ENCODE peak calls at places on chromosomes 1 and 21, in eight cellular contexts. F is fibroblast of pulmonary artery, E is amygdala, J is AG04450, X is HT-29, Y is HFFc6, N is LoVo, U is NCI-H510A. V is an unnamed sample.

GRCh38 chr21:44965251-44966022 is 25.6 kb downstream of the SLX9 start:
- DNase-seq in F (peak; percentile 47), E (no peak), J (peak; percentile 59), X (no peak), Y (no peak), N (no peak), U (no peak), V (no peak)

GRCh38 chr1:232524056-232524455 is 105.9 kb downstream of the SIPA1L2 start:
- DNase-seq in F (peak; percentile 54), E (no peak), J (no peak), X (no peak), Y (no peak), N (no peak), U (no peak), V (no peak)

GRCh38 chr1:27606708-27607238 is 2.8 kb upstream of the AHDC1 start:
- DNase-seq in F (no peak), E (no peak), J (no peak), X (no peak), Y (peak; percentile 43), N (no peak), U (no peak), V (no peak)

GRCh38 chr1:246537887-246538286 is 28.2 kb downstream of the TFB2M start:
- DNase-seq in F (no peak), E (no peak), J (no peak), X (peak; percentile 55), Y (no peak), N (no peak), U (peak; percentile 23), V (no peak)

GRCh38 chr1:36871146-36871971 is 163.0 kb downstream of the GRIK3 start:
- DNase-seq in F (no peak), E (peak; percentile 53), J (no peak), X (no peak), Y (no peak), N (no peak), U (peak; percentile 95), V (no peak)

GRCh38 chr1:101365186-101365585 is 128.4 kb downstream of the S1PR1 start:
- DNase-seq in F (no peak), E (no peak), J (peak; percentile 11), X (no peak), Y (no peak), N (no peak), U (no peak), V (no peak)

GRCh38 chr1:203911806-203912205 is 50.4 kb downstream of the SNRPE start:
- DNase-seq in F (peak; percentile 20), E (no peak), J (no peak), X (no peak), Y (no peak), N (no peak), U (no peak), V (no peak)

GRCh38 chr1:224193319-224193966 is 10.4 kb downstream of the DEGS1 start:
- DNase-seq in F (no peak), E (no peak), J (no peak), X (no peak), Y (no peak), N (no peak), U (no peak), V (no peak)

GRCh38 chr1:151715726-151716404 is 738 bp downstream of the CELF3 start:
- DNase-seq in F (no peak), E (no peak), J (no peak), X (no peak), Y (no peak), N (no peak), U (no peak), V (peak; percentile 65)

GRCh38 chr1:228064741-228065542 is 17.6 kb upstream of the ARF1 start:
- DNase-seq in F (no peak), E (no peak), J (no peak), X (no peak), Y (no peak), N (no peak), U (no peak), V (no peak)

GRCh38 chr1:176843352-176844297 is 320.9 kb downstream of the ASTN1 start:
- DNase-seq in F (peak; percentile 52), E (no peak), J (peak; percentile 0), X (peak; percentile 16), Y (peak; percentile 17), N (peak; percentile 3), U (peak; percentile 18), V (no peak)

GRCh38 chr1:43388021-43388575 is 1.5 kb downstream of the MED8 start:
- DNase-seq in F (no peak), E (no peak), J (no peak), X (no peak), Y (peak; percentile 32), N (no peak), U (peak; percentile 40), V (no peak)

GRCh38 chr1:22625262-22625925 is 11.0 kb upstream of the C1QA start:
- DNase-seq in F (peak; percentile 28), E (no peak), J (no peak), X (no peak), Y (no peak), N (no peak), U (no peak), V (no peak)

GRCh38 chr1:54407957-54408700 is 1.9 kb upstream of the SSBP3 start:
- DNase-seq in F (peak; percentile 78), E (no peak), J (peak; percentile 47), X (peak; percentile 43), Y (peak; percentile 91), N (peak; percentile 83), U (no peak), V (no peak)

GRCh38 chr1:228095938-228096337 is 7.2 kb downstream of the C1orf35 start:
- DNase-seq in F (no peak), E (no peak), J (no peak), X (no peak), Y (no peak), N (no peak), U (no peak), V (no peak)

GRCh38 chr1:25747046-25747705 is 52.8 kb upstream of the SELENON start:
- DNase-seq in F (no peak), E (no peak), J (no peak), X (no peak), Y (no peak), N (no peak), U (no peak), V (no peak)

GRCh38 chr1:230264342-230264741 is 161.8 kb downstream of the PGBD5 start:
- DNase-seq in F (no peak), E (no peak), J (no peak), X (no peak), Y (no peak), N (no peak), U (no peak), V (no peak)

GRCh38 chr1:13583592-13583963 is at the start of gene PDPN:
- DNase-seq in F (peak; percentile 47), E (no peak), J (no peak), X (no peak), Y (no peak), N (no peak), U (no peak), V (no peak)

GRCh38 chr1:73593804-73594203 is 604.2 kb downstream of the LRRIQ3 start:
- DNase-seq in F (no peak), E (no peak), J (no peak), X (peak; percentile 79), Y (no peak), N (no peak), U (no peak), V (no peak)

GRCh38 chr1:10192263-10192662 is 18.1 kb upstream of the KIF1B start:
- DNase-seq in F (no peak), E (no peak), J (no peak), X (no peak), Y (no peak), N (no peak), U (no peak), V (no peak)

GRCh38 chr21:27112186-27112585 is 145.3 kb upstream of the ADAMTS5 start:
- DNase-seq in F (no peak), E (no peak), J (no peak), X (no peak), Y (no peak), N (no peak), U (no peak), V (no peak)

GRCh38 chr1:212699104-212699838 is 369 bp downstream of the BATF3 start:
- DNase-seq in F (peak; percentile 27), E (no peak), J (no peak), X (peak; percentile 50), Y (no peak), N (peak; percentile 58), U (no peak), V (no peak)

GRCh38 chr1:238329671-238330070 is 438.9 kb upstream of the ZP4 start:
- DNase-seq in F (no peak), E (no peak), J (no peak), X (no peak), Y (no peak), N (no peak), U (no peak), V (no peak)

GRCh38 chr1:21649315-21649714 is 19.8 kb downstream of the RAP1GAP start:
- DNase-seq in F (no peak), E (no peak), J (no peak), X (no peak), Y (no peak), N (no peak), U (no peak), V (no peak)

GRCh38 chr1:248905662-248905948 is 430 bp upstream of the PGBD2 start:
- DNase-seq in F (no peak), E (no peak), J (no peak), X (no peak), Y (no peak), N (no peak), U (no peak), V (no peak)

GRCh38 chr21:46003575-46004007 is 22.0 kb downstream of the COL6A1 start:
- DNase-seq in F (no peak), E (no peak), J (no peak), X (no peak), Y (no peak), N (no peak), U (no peak), V (no peak)

GRCh38 chr1:107669996-107670395 is 295.0 kb downstream of the VAV3 start:
- DNase-seq in F (peak; percentile 37), E (no peak), J (no peak), X (peak; percentile 22), Y (no peak), N (no peak), U (peak; percentile 62), V (peak; percentile 55)

GRCh38 chr21:15631342-15631741 is 98.4 kb upstream of the USP25 start:
- DNase-seq in F (peak; percentile 80), E (no peak), J (peak; percentile 10), X (peak; percentile 9), Y (peak; percentile 62), N (no peak), U (no peak), V (no peak)

GRCh38 chr1:193221641-193222040 is 35.2 kb upstream of the B3GALT2 start:
- DNase-seq in F (no peak), E (no peak), J (no peak), X (no peak), Y (no peak), N (no peak), U (no peak), V (no peak)

GRCh38 chr21:41208946-41209345 is 41.0 kb downstream of the BACE2 start:
- DNase-seq in F (no peak), E (no peak), J (no peak), X (no peak), Y (no peak), N (no peak), U (no peak), V (no peak)

GRCh38 chr21:28215214-28215954 is 777.3 kb downstream of the LTN1 start:
- DNase-seq in F (peak; percentile 88), E (no peak), J (no peak), X (no peak), Y (peak; percentile 85), N (no peak), U (no peak), V (no peak)

GRCh38 chr1:77605246-77606026 is 77.0 kb downstream of the ZZZ3 start:
- DNase-seq in F (peak; percentile 65), E (peak; percentile 6), J (peak; percentile 6), X (peak; percentile 56), Y (peak; percentile 23), N (peak; percentile 22), U (peak; percentile 7), V (no peak)

GRCh38 chr1:87243573-87243972 is 85.1 kb upstream of the LMO4 start:
- DNase-seq in F (peak; percentile 39), E (no peak), J (peak; percentile 30), X (no peak), Y (peak; percentile 45), N (no peak), U (no peak), V (no peak)

V was measured in SHP77 treated with DMSO at 0.1 percent for 48 hours.